ENCODE peak calls at places on chromosomes 1 and 21, in four cellular contexts. E is cardiac muscle cell, F is lower lobe of right lung, V is heart left ventricle. H is an unnamed sample.
A peak's percentile ranks its signal among the peaks of the same experiment; 100 is the strongest.

GRCh38 chr1:157785241-157785640 is 8.3 kb upstream of the FCRL2 start:
- DNase-seq in E (no peak), F (no peak), V (no peak), H (no peak)

GRCh38 chr21:31543191-31543590 is 116.3 kb upstream of the SOD1 start:
- DNase-seq in E (peak; percentile 66), F (no peak), V (no peak), H (no peak)

GRCh38 chr1:239247299-239247698 is 139.1 kb upstream of the CHRM3 start:
- DNase-seq in E (peak; percentile 49), F (no peak), V (no peak), H (no peak)

GRCh38 chr1:207459008-207459407 is 4.9 kb downstream of the CR2 start:
- DNase-seq in E (no peak), F (no peak), V (no peak), H (no peak)

GRCh38 chr1:150273310-150273709 is 720 bp downstream of the C1orf54 start:
- DNase-seq in E (no peak), F (no peak), V (no peak), H (no peak)

GRCh38 chr1:162855461-162856150 is 5.4 kb downstream of the CCDC190 start:
- DNase-seq in E (no peak), F (no peak), V (no peak), H (no peak)

GRCh38 chr1:68379085-68379478 is 70.7 kb downstream of the RPE65 start:
- DNase-seq in E (no peak), F (no peak), V (no peak), H (no peak)

GRCh38 chr1:156689035-156689959 is 12.1 kb upstream of the NES start:
- DNase-seq in E (peak; percentile 91), F (peak; percentile 77), V (peak; percentile 71), H (peak; percentile 68)

GRCh38 chr1:94115900-94116436 is 5.0 kb downstream of the ABCA4 start:
- DNase-seq in E (no peak), F (no peak), V (no peak), H (no peak)

GRCh38 chr1:206735553-206736031 is 35.0 kb upstream of the IL19 start:
- DNase-seq in E (peak; percentile 75), F (no peak), V (no peak), H (no peak)

GRCh38 chr1:168086438-168086837 is 50.3 kb downstream of the GPR161 start:
- DNase-seq in E (no peak), F (no peak), V (no peak), H (no peak)

GRCh38 chr1:93114403-93114802 is 35.3 kb downstream of the MTF2 start:
- DNase-seq in E (no peak), F (no peak), V (no peak), H (no peak)

GRCh38 chr1:183416850-183417690 is 1.1 kb downstream of the NMNAT2 start:
- DNase-seq in E (peak; percentile 78), F (peak; percentile 70), V (peak; percentile 65), H (peak; percentile 61)

GRCh38 chr1:118186026-118186425 is 998 bp upstream of the SPAG17 start:
- DNase-seq in E (no peak), F (no peak), V (no peak), H (no peak)

GRCh38 chr1:54227836-54228435 is 28.0 kb downstream of the MRPL37 start:
- DNase-seq in E (no peak), F (no peak), V (no peak), H (no peak)

GRCh38 chr1:184556665-184557064 is 169.8 kb downstream of the C1orf21 start:
- DNase-seq in E (no peak), F (no peak), V (no peak), H (no peak)

GRCh38 chr21:43703068-43703880 is 15.7 kb upstream of the PDXK start:
- DNase-seq in E (peak; percentile 88), F (peak; percentile 72), V (peak; percentile 43), H (peak; percentile 80)

GRCh38 chr1:185733818-185734709 is at the start of gene HMCN1:
- DNase-seq in E (peak; percentile 83), F (peak; percentile 63), V (peak; percentile 84), H (peak; percentile 59)

GRCh38 chr1:63602629-63603028 is 9.4 kb downstream of the PGM1 start:
- DNase-seq in E (no peak), F (no peak), V (no peak), H (no peak)

GRCh38 chr1:77636864-77637263 is 45.6 kb downstream of the ZZZ3 start:
- DNase-seq in E (no peak), F (no peak), V (no peak), H (no peak)

GRCh38 chr1:232432313-232432712 is 197.6 kb downstream of the SIPA1L2 start:
- DNase-seq in E (peak; percentile 26), F (no peak), V (no peak), H (no peak)

GRCh38 chr1:232868793-232869491 is 63.7 kb downstream of the MAP10 start:
- DNase-seq in E (peak; percentile 92), F (no peak), V (no peak), H (peak; percentile 13)

GRCh38 chr1:44296067-44296466 is 59.0 kb downstream of the ERI3 start:
- DNase-seq in E (no peak), F (no peak), V (no peak), H (no peak)

GRCh38 chr1:63920154-63921117 is 146.6 kb downstream of the ROR1 start:
- DNase-seq in E (peak; percentile 90), F (no peak), V (no peak), H (no peak)

GRCh38 chr1:22749919-22750670 is 39.5 kb downstream of the EPHB2 start:
- DNase-seq in E (peak; percentile 93), F (no peak), V (no peak), H (peak; percentile 37)

GRCh38 chr1:187928288-187928687 is 1099.5 kb downstream of the PLA2G4A start:
- DNase-seq in E (peak; percentile 52), F (no peak), V (no peak), H (no peak)

GRCh38 chr1:23200885-23201284 is 16.4 kb downstream of the HTR1D start:
- DNase-seq in E (no peak), F (no peak), V (no peak), H (no peak)

GRCh38 chr1:167262820-167263219 is 42.1 kb downstream of the POU2F1 start:
- DNase-seq in E (no peak), F (no peak), V (no peak), H (no peak)

GRCh38 chr1:56258395-56258794 is 321.0 kb downstream of the PLPP3 start:
- DNase-seq in E (no peak), F (no peak), V (no peak), H (no peak)

GRCh38 chr1:8903410-8903809 is 24.9 kb upstream of the ENO1 start:
- DNase-seq in E (no peak), F (no peak), V (no peak), H (no peak)

GRCh38 chr1:62356257-62356835 is 37.1 kb upstream of the KANK4 start:
- DNase-seq in E (peak; percentile 58), F (no peak), V (no peak), H (no peak)

GRCh38 chr1:24742090-24742938 is 2.9 kb upstream of the CLIC4 start:
- DNase-seq in E (peak; percentile 86), F (peak; percentile 14), V (no peak), H (peak; percentile 79)

GRCh38 chr1:117342397-117342796 is 24.9 kb upstream of the MAN1A2 start:
- DNase-seq in E (no peak), F (no peak), V (no peak), H (no peak)

GRCh38 chr1:202858789-202859414 is 30.0 kb downstream of the RABIF start:
- DNase-seq in E (peak; percentile 81), F (no peak), V (peak; percentile 40), H (no peak)

GRCh38 chr1:176379626-176380339 is 83.2 kb upstream of the PAPPA2 start:
- DNase-seq in E (peak; percentile 1), F (no peak), V (no peak), H (no peak)

GRCh38 chr1:116956378-116956777 is 45.2 kb upstream of the CD101 start:
- DNase-seq in E (no peak), F (no peak), V (no peak), H (no peak)

GRCh38 chr1:205258313-205259176 is 30.8 kb downstream of the TMCC2 start:
- DNase-seq in E (peak; percentile 49), F (no peak), V (no peak), H (no peak)

DNA sequence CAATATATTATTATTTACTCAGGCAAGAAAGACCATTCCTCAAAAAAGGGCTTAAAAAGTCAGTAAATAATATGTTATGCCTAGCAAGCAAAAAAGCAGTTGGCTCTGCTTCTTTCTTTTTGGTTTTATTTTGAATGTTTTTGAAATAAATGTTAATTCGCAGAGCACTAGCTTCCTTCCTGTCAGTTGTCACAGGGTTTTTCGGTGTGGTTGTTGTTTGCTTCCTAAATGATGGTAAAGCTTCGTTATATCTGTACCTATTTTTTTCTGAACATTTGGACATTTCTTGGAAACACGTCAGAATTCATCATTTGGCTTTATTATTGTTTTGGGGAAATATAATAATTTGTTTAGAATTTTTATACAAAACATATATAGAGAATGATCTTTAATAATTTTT is 352.0 kb upstream of the SGIP1 start:
- DNase-seq in E (no peak), F (no peak), V (no peak), H (no peak)
- H3K4me1 ChIP-seq in E (no peaks in the 10 kb centered on the region), F (no peaks in the 10 kb centered on the region), V (no peaks in the 10 kb centered on the region), H (no peaks in the 10 kb centered on the region)

GRCh38 chr1:2955652-2956051 is 65.6 kb upstream of the ACTRT2 start:
- DNase-seq in E (no peak), F (peak; percentile 10), V (no peak), H (peak; percentile 2)
- H3K9me3 ChIP-seq in E (no peaks in the 10 kb centered on the region), F (peaks cover 26% of the 10 kb centered on the region), V (peaks cover 37% of the 10 kb centered on the region), H (peaks cover 21% of the 10 kb centered on the region)

GRCh38 chr1:64948905-64949833 is 17.2 kb downstream of the JAK1 start:
- DNase-seq in E (peak; percentile 34), F (no peak), V (no peak), H (no peak)
- H3K4me1 ChIP-seq in E (peaks cover 7% of the 10 kb centered on the region), F (peaks cover 90% of the 10 kb centered on the region), V (peaks cover 8% of the 10 kb centered on the region), H (peaks cover 38% of the 10 kb centered on the region)

GRCh38 chr21:40227111-40227510 is 359.9 kb downstream of the PCP4 start:
- DNase-seq in E (no peak), F (no peak), V (no peak), H (no peak)

DNA sequence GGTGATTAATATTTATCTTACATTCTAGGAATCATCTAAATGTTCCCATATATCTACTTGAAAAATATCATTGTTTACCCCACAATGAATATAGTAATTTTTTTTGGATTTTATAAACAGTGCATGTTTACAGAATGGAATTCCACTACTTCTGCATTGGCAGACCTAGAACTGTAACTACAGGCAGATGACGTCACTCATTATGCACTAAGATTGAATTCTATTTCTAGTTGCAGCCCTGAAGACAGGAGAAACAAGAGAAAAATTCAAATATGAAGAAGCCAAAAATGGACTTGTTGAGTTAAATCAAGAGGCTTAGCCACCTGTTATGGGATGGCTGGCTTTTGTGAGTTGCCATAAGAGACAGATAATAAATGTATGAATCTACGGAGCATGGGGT is 364.7 kb downstream of the PCP4 start:
- DNase-seq in E (no peak), F (no peak), V (no peak), H (no peak)
- H3K9me3 ChIP-seq in E (no peaks in the 10 kb centered on the region), F (no peaks in the 10 kb centered on the region), V (no peaks in the 10 kb centered on the region), H (no peaks in the 10 kb centered on the region)